ENCODE peak calls at places on chromosomes 4 and X, in seven cellular contexts. C is IMR-90, V is mesenchymal stem cell, P is mesendoderm, W is H9, J is H1, A is trophoblast cell. T is an unnamed sample. For H3K4me1, the result is how much of the 10 kb centered on the place peaks cover.

GRCh38 chrX:10111364-10112148 is 45.2 kb upstream of the CLCN4 start:
- DNase-seq in A (peak), P (no peak), V (peak), J (no peak), C (peak), W (no peak), T (no peak)

GRCh38 chr4:151418385-151418784 is 9.4 kb downstream of the FHIP1A start:
- DNase-seq in P (peak), C (peak), J (no peak), W (no peak), V (peak), A (peak), T (no peak)

GRCh38 chr4:47222276-47222675 is 190.9 kb downstream of the GABRB1 start:
- DNase-seq in J (no peak), V (peak), W (no peak), A (no peak), C (peak), P (no peak), T (no peak)

GRCh38 chrX:99353412-99353811 is 1056.7 kb downstream of the PCDH19 start:
- DNase-seq in C (no peak), P (no peak), A (no peak), V (no peak), J (no peak), W (no peak), T (no peak)

GRCh38 chr4:138063581-138063980 is 178.6 kb downstream of the SLC7A11 start:
- DNase-seq in A (no peak), V (no peak), P (peak), C (no peak), W (no peak), J (no peak), T (no peak)

GRCh38 chr4:98510757-98511517 is 147.5 kb downstream of the TSPAN5 start:
- DNase-seq in A (peak), J (no peak), V (peak), P (no peak), C (peak), W (no peak), T (no peak)

GRCh38 chr4:81454498-81454897 is 17.2 kb downstream of the RASGEF1B start:
- DNase-seq in V (no peak), J (no peak), A (peak), W (no peak), P (no peak), C (peak), T (no peak)

GRCh38 chr4:156961241-156962068 is 10.1 kb downstream of the PDGFC start:
- DNase-seq in J (no peak), P (no peak), A (peak), C (no peak), W (no peak), V (peak), T (no peak)

GRCh38 chr4:176794151-176794550 is 1.4 kb upstream of the VEGFC start:
- DNase-seq in P (no peak), V (peak), W (no peak), A (no peak), C (peak), J (no peak), T (no peak)

GRCh38 chrX:30702736-30703135 is 49.5 kb downstream of the GK start:
- DNase-seq in W (no peak), P (peak), C (peak), V (peak), A (peak), J (no peak), T (no peak)

GRCh38 chrX:39204945-39205344 is 403.7 kb downstream of the MID1IP1 start:
- DNase-seq in W (no peak), P (no peak), C (no peak), V (peak), A (no peak), J (no peak), T (no peak)

GRCh38 chr4:122890142-122890769 is 32.1 kb downstream of the NUDT6 start:
- DNase-seq in P (no peak), J (no peak), W (no peak), C (no peak), A (no peak), V (no peak), T (no peak)

GRCh38 chr4:53605783-53606182 is 14.5 kb upstream of the LNX1 start:
- DNase-seq in J (no peak), V (peak), P (no peak), W (no peak), C (peak), A (peak), T (no peak)

GRCh38 chrX:106698693-106699092 is 27.8 kb upstream of the RNF128 start:
- DNase-seq in W (no peak), V (peak), P (no peak), A (no peak), C (peak), J (no peak), T (no peak)

GRCh38 chr4:146916479-146917076 is 29.1 kb downstream of the TTC29 start:
- DNase-seq in V (peak), A (peak), P (peak), C (peak), W (no peak), J (no peak), T (peak)

GRCh38 chrX:113058634-113059033 is 218.0 kb upstream of the AMOT start:
- DNase-seq in J (no peak), A (peak), W (no peak), V (no peak), P (no peak), C (no peak), T (no peak)

GRCh38 chr4:184826315-184827266 is 823 bp upstream of the ACSL1 start:
- DNase-seq in A (peak), W (no peak), J (no peak), C (peak), P (no peak), V (peak), T (no peak)

GRCh38 chr4:182338731-182339130 is 95.5 kb downstream of the TENM3 start:
- DNase-seq in A (no peak), C (peak), V (no peak), J (no peak), W (no peak), P (no peak), T (no peak)

GRCh38 chr4:54439831-54440243 is 210.7 kb downstream of the PDGFRA start:
- DNase-seq in V (peak), A (peak), W (no peak), J (no peak), P (no peak), C (peak), T (peak)

GRCh38 chrX:72604705-72605104 is 32.1 kb upstream of the HDAC8 start:
- DNase-seq in A (no peak), P (no peak), C (no peak), W (no peak), J (no peak), V (no peak), T (no peak)

GRCh38 chrX:9626379-9626778 is 139.3 kb downstream of the GPR143 start:
- DNase-seq in C (peak), A (no peak), P (no peak), J (no peak), W (no peak), V (no peak), T (no peak)

GRCh38 chrX:20274121-20274520 is 7.4 kb upstream of the RPS6KA3 start:
- DNase-seq in P (peak), C (no peak), A (no peak), V (no peak), J (no peak), W (no peak), T (no peak)

GRCh38 chr4:53763813-53764597 is 172.7 kb upstream of the LNX1 start:
- DNase-seq in V (peak), J (no peak), W (no peak), P (peak), C (peak), A (peak), T (no peak)

GRCh38 chrX:78123190-78123589 is 16.3 kb downstream of the TAF9B start:
- DNase-seq in A (peak), P (no peak), V (no peak), C (peak), W (no peak), J (no peak), T (no peak)

GRCh38 chrX:126509917-126510316 is 42.7 kb downstream of the DCAF12L1 start:
- DNase-seq in J (no peak), C (no peak), V (no peak), P (peak), W (no peak), A (no peak), T (no peak)

GRCh38 chrX:129238011-129238410 is 285.3 kb downstream of the SMARCA1 start:
- DNase-seq in J (no peak), P (no peak), W (no peak), C (no peak), A (no peak), V (no peak), T (no peak)
- H3K18ac ChIP-seq in J (no peak), P (no peak), W (no peak), C (no peak), A (no peak), V (no peak), T (no peak)

GRCh38 chrX:120287513-120288112 is 23.6 kb downstream of the TMEM255A start:
- DNase-seq in J (no peak), P (no peak), C (no peak), V (no peak), W (no peak), A (no peak), T (no peak)
- H3K4me1 ChIP-seq in J (under half), P (under half), C (under half), V (under half), W (under half), A (under half), T (under half)

GRCh38 chr4:18571252-18571885 is 549.8 kb upstream of the LCORL start:
- DNase-seq in J (no peak), C (no peak), P (no peak), V (no peak), A (peak), W (no peak), T (no peak)
- H3K18ac ChIP-seq in J (no peak), C (no peak), P (no peak), V (no peak), A (no peak), W (no peak), T (no peak)

GRCh38 chr4:144696376-144696775 is 50.4 kb downstream of the HHIP start:
- DNase-seq in V (no peak), C (no peak), W (no peak), P (no peak), J (no peak), A (no peak), T (no peak)
- H3K4me1 ChIP-seq in V (under half), C (under half), W (under half), P (under half), J (under half), A (under half), T (under half)

GRCh38 chr4:186326391-186326790 is 60.4 kb downstream of the F11 start:
- DNase-seq in V (no peak), A (no peak), J (no peak), W (no peak), C (peak), P (no peak), T (no peak)

GRCh38 chr4:186330368-186330767 is 64.4 kb downstream of the F11 start:
- DNase-seq in P (no peak), A (no peak), W (no peak), C (no peak), V (no peak), J (no peak), T (no peak)

GRCh38 chr4:186329372-186329771 is 63.4 kb downstream of the F11 start:
- DNase-seq in J (no peak), P (no peak), A (no peak), V (no peak), W (no peak), C (no peak), T (no peak)
- H3K18ac ChIP-seq in J (no peak), P (no peak), A (no peak), V (no peak), W (no peak), C (no peak), T (no peak)

DNA sequence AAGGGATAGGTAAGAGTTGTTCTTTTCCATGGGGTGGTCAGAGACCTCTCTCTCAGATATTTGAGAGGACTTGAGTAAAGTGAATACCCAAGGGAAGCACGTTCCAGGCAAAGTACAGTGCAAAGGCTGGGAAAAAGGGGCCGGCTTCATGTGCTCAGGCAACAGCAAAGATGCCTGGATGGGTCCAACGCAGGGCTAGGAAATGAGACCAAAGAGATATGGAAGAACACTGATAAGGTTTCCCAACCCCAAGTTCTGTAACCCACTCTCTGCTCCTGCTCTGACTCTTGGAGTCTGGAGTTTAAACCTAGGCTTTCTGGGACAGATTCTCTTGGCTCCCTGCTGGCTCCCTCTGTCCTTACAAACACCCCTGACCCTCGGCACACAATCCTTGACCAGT is 36.2 kb upstream of the PROM1 start:
- DNase-seq in A (no peak), C (no peak), W (peak), P (no peak), J (no peak), V (no peak), T (no peak)
- H3K4me1 ChIP-seq in A (under half), C (under half), W (under half), P (under half), J (under half), V (under half), T (under half)

DNA sequence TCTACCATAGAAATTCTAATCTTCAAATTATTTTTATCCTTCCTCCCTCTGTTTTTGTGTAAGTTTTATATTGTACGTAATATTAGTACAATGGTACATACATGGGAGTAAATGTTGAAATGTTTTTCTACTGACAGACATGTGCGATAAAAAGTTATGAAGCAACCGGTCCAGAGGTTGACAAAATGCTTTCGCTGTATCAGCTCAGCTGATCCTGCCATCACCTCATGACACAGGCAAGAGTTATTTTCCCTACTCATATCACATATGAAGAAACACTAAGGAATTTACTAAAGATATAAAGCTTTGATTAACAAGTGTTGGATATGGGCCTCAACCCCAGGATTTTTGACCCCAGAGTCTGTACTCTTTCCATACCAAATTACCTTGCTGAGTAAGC is 49.9 kb downstream of the CLCN5 start:
- DNase-seq in W (no peak), P (no peak), V (no peak), C (peak), J (no peak), A (peak), T (no peak)
- H3K18ac ChIP-seq in W (no peak), P (no peak), V (no peak), C (no peak), J (no peak), A (no peak), T (no peak)

GRCh38 chr4:26082565-26082964 is 168.5 kb downstream of the SMIM20 start:
- DNase-seq in C (no peak), J (no peak), P (no peak), A (no peak), W (no peak), V (no peak), T (no peak)

GRCh38 chr4:26083987-26084386 is 170.0 kb downstream of the SMIM20 start:
- DNase-seq in J (no peak), W (no peak), C (peak), A (peak), P (peak), V (peak), T (no peak)

GRCh38 chr4:26085581-26085980 is 171.6 kb downstream of the SMIM20 start:
- DNase-seq in J (no peak), P (peak), W (no peak), C (no peak), V (no peak), A (peak), T (no peak)

GRCh38 chr4:26086621-26087068 is 172.6 kb downstream of the SMIM20 start:
- DNase-seq in V (no peak), C (no peak), J (no peak), A (peak), P (no peak), W (no peak), T (no peak)

DNA sequence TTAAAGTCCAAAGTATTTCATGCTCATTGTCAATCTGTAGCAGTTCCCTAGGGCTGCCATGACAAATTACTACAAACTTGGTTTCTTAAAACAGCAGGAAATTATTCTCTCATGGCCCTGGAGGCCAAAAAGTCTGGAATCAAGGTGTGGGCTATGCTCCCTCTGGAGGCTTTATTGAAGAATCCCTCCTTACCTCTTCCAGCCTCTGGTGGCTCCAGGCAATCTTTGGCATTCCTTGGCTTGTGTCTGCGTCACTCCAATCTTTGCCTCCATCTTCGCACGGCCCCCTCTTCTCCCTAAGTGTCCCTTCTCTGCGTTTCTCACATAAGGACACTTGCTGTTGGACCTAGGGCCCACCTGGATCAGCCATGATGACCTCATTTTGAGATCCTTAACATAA is 170.4 kb downstream of the SMIM20 start:
- DNase-seq in A (peak), J (no peak), C (no peak), V (no peak), W (no peak), P (peak), T (no peak)
- H3K4me1 ChIP-seq in A (under half), J (under half), C (under half), V (under half), W (under half), P (under half), T (under half)

GRCh38 chrX:45485682-45486081 is 285.0 kb upstream of the DIPK2B start:
- DNase-seq in P (no peak), A (peak), V (no peak), J (no peak), W (no peak), C (no peak), T (no peak)
- H3K18ac ChIP-seq in P (no peak), A (no peak), V (no peak), J (no peak), W (no peak), C (no peak), T (no peak)

GRCh38 chr4:74098628-74098995 is 383 bp downstream of the CXCL2 start:
- DNase-seq in V (peak), P (no peak), C (no peak), J (no peak), A (no peak), W (peak), T (no peak)

GRCh38 chr4:74097631-74098550 is 1.1 kb downstream of the CXCL2 start:
- DNase-seq in W (no peak), V (peak), J (no peak), C (no peak), P (no peak), A (no peak), T (no peak)

GRCh38 chr4:74097161-74097560 is 1.8 kb downstream of the CXCL2 start:
- DNase-seq in W (no peak), A (no peak), J (no peak), P (no peak), V (no peak), C (no peak), T (no peak)

GRCh38 chr4:74104145-74104544 is 5.2 kb upstream of the CXCL2 start:
- DNase-seq in J (no peak), W (no peak), A (peak), C (no peak), P (peak), V (no peak), T (no peak)

DNA sequence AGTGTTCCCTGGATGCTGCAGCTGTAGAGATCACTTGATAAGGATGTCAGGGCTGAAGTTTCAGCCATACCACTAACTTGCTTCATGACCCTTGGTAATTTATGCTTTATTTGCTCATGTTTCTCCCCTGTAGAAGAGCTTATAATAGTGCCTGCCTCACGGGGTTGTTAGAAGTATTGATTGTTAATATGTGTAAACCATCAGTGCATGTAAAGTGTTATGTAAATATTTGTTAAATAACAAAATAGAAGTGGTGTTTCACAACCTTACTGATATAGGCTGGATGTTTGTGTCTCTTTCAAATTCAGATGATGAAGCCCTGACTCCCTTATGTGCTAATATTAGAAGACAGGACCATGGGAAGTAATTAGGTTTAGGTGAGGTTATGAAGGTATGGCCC is 1.5 kb upstream of the CXCL2 start:
- DNase-seq in J (no peak), W (no peak), A (no peak), C (no peak), V (no peak), P (no peak), T (no peak)
- H3K4me1 ChIP-seq in J (under half), W (under half), A (under half), C (under half), V (under half), P (under half), T (under half)

T was measured in neuronal stem cell.